ENCODE peak calls at places on chromosomes 13 and 19, in five cellular contexts. A is GM04503; S is stimulated activated CD4-positive, alpha-beta T cell treated with anti-CD3 and anti-CD28 coated beads, TNF-alpha, amount 100 ng/mL, for 1 hour; X is activated naive CD8-positive, alpha-beta T cell treated with anti-CD3 and anti-CD28 coated beads, Interleukin-2, amount 50 U/mL, for 24 hours; L is COLO829. Y is an unnamed sample.

GRCh38 chr19:35154535-35155406 is at the start of gene FXYD5:
- DNase-seq in S (peak), X (peak), L (peak), A (no peak), Y (peak)

GRCh38 chr19:7515471-7516226 is at the start of gene ZNF358:
- DNase-seq in A (no peak), L (peak), X (peak), S (no peak), Y (no peak)

GRCh38 chr19:50377051-50377441 is 789 bp downstream of the NR1H2 start:
- DNase-seq in X (peak), A (no peak), L (no peak), S (peak), Y (no peak)

GRCh38 chr19:5536337-5536894 is 31.3 kb downstream of the TINCR start:
- DNase-seq in X (no peak), A (no peak), L (no peak), S (no peak), Y (peak)

GRCh38 chr13:38381840-38382239 is 32.2 kb downstream of the UFM1 start:
- DNase-seq in L (no peak), S (no peak), X (no peak), A (no peak), Y (no peak)

GRCh38 chr19:37329686-37330085 is 41.2 kb upstream of the ZNF527 start:
- DNase-seq in A (no peak), S (no peak), L (no peak), X (no peak), Y (no peak)

GRCh38 chr19:1837625-1838105 is 10.6 kb downstream of the REXO1 start:
- DNase-seq in X (peak), L (peak), S (peak), A (no peak), Y (no peak)

GRCh38 chr13:113147206-113147605 is 11.2 kb upstream of the PROZ start:
- DNase-seq in X (no peak), A (no peak), S (no peak), L (no peak), Y (no peak)

GRCh38 chr19:15280915-15281683 is 48.9 kb upstream of the EPHX3 start:
- DNase-seq in A (peak), X (no peak), S (no peak), L (no peak), Y (peak)

GRCh38 chr19:14561832-14562351 is 10.0 kb downstream of the NDUFB7 start:
- DNase-seq in L (no peak), A (no peak), X (no peak), S (no peak), Y (peak)

GRCh38 chr19:29812080-29812880 is 489 bp downstream of the CCNE1 start:
- DNase-seq in L (no peak), X (peak), S (no peak), A (no peak), Y (no peak)

GRCh38 chr19:31505596-31505910 is 156.3 kb upstream of the TSHZ3 start:
- DNase-seq in X (no peak), L (no peak), A (no peak), S (no peak), Y (no peak)

GRCh38 chr19:56405062-56405461 is 930 bp downstream of the ZNF583 start:
- DNase-seq in L (no peak), A (no peak), S (no peak), X (no peak), Y (no peak)

GRCh38 chr13:31878955-31879354 is 139.6 kb downstream of the RXFP2 start:
- DNase-seq in X (no peak), L (no peak), A (no peak), S (no peak), Y (no peak)

GRCh38 chr19:47331931-47332547 is at the start of gene C5AR2:
- DNase-seq in A (no peak), X (no peak), L (no peak), S (no peak), Y (no peak)

GRCh38 chr13:80436571-80437169 is 95.7 kb upstream of the SPRY2 start:
- DNase-seq in S (no peak), A (peak), X (no peak), L (peak), Y (no peak)